ENCODE peak calls at places on chromosomes 16 and 17, in four cellular contexts. O, V, Y and M are unnamed samples.

GRCh38 chr17:60902399-60902798 is 224.7 kb downstream of the BCAS3 start:
- DNase-seq in O (no peak), V (no peak), Y (no peak), M (no peak)

GRCh38 chr17:68509151-68510057 is 2.8 kb upstream of the PRKAR1A start:
- DNase-seq in O (no peak), V (peak; percentile 21), Y (peak; percentile 59), M (no peak)

GRCh38 chr17:46194393-46195216 is 1.4 kb upstream of the KANSL1 start:
- DNase-seq in O (no peak), V (peak; percentile 67), Y (no peak), M (no peak)

GRCh38 chr17:8285270-8286181 is 2.9 kb upstream of the RANGRF start:
- DNase-seq in O (no peak), V (no peak), Y (no peak), M (no peak)

GRCh38 chr16:4253394-4254150 is 11.7 kb upstream of the SRL start:
- DNase-seq in O (peak; percentile 99), V (peak; percentile 99), Y (peak; percentile 100), M (peak; percentile 99)

GRCh38 chr16:69672998-69673713 is 53.2 kb downstream of the NQO1 start:
- DNase-seq in O (no peak), V (no peak), Y (no peak), M (no peak)

GRCh38 chr16:51002889-51003490 is 148.1 kb downstream of the SALL1 start:
- DNase-seq in O (no peak), V (no peak), Y (no peak), M (no peak)

GRCh38 chr17:57924677-57925076 is 30.5 kb downstream of the CUEDC1 start:
- DNase-seq in O (no peak), V (no peak), Y (no peak), M (no peak)

GRCh38 chr17:59845595-59846390 is 47.0 kb downstream of the TUBD1 start:
- DNase-seq in O (no peak), V (no peak), Y (no peak), M (no peak)

GRCh38 chr17:5587431-5588032 is 3.2 kb upstream of the NLRP1 start:
- DNase-seq in O (no peak), V (peak; percentile 62), Y (no peak), M (no peak)

GRCh38 chr17:66548659-66549311 is 246.4 kb downstream of the PRKCA start:
- DNase-seq in O (no peak), V (no peak), Y (no peak), M (no peak)

GRCh38 chr16:30902070-30902972 is 5.9 kb downstream of the CTF1 start:
- DNase-seq in O (no peak), V (peak; percentile 93), Y (peak; percentile 82), M (no peak)

GRCh38 chr17:77873518-77874302 is 84.8 kb upstream of the TNRC6C start:
- DNase-seq in O (no peak), V (no peak), Y (no peak), M (no peak)

GRCh38 chr17:75010683-75011406 is 1.6 kb upstream of the MRPL58 start:
- DNase-seq in O (no peak), V (peak; percentile 29), Y (peak; percentile 42), M (no peak)

GRCh38 chr16:4208529-4208835 is 33.4 kb downstream of the SRL start:
- DNase-seq in O (no peak), V (no peak), Y (no peak), M (no peak)

GRCh38 chr16:23408242-23409201 is 44.5 kb downstream of the COG7 start:
- DNase-seq in O (no peak), V (no peak), Y (no peak), M (no peak)

GRCh38 chr16:48444574-48444973 is 59.4 kb upstream of the SIAH1 start:
- DNase-seq in O (no peak), V (no peak), Y (no peak), M (no peak)

GRCh38 chr17:57257213-57257873 is 1.0 kb downstream of the MSI2 start:
- DNase-seq in O (no peak), V (no peak), Y (no peak), M (no peak)

GRCh38 chr16:29744541-29745101 is 1.2 kb downstream of the C16orf54 start:
- DNase-seq in O (no peak), V (no peak), Y (no peak), M (no peak)

GRCh38 chr17:65261682-65262636 is 124.8 kb downstream of the RGS9 start:
- DNase-seq in O (no peak), V (no peak), Y (no peak), M (no peak)

GRCh38 chr16:50152386-50152806 is 710 bp upstream of the TENT4B start:
- DNase-seq in O (no peak), V (peak; percentile 82), Y (no peak), M (no peak)

GRCh38 chr16:22664132-22664531 is 149.8 kb upstream of the HS3ST2 start:
- DNase-seq in O (no peak), V (no peak), Y (no peak), M (no peak)

GRCh38 chr16:85986931-85987749 is 88.2 kb downstream of the IRF8 start:
- DNase-seq in O (no peak), V (peak; percentile 79), Y (no peak), M (no peak)

GRCh38 chr16:5736209-5736608 is 638.6 kb upstream of the EEF2KMT start:
- DNase-seq in O (no peak), V (no peak), Y (no peak), M (no peak)

GRCh38 chr16:24537474-24538337 is 1.7 kb upstream of the RBBP6 start:
- DNase-seq in O (no peak), V (no peak), Y (no peak), M (no peak)

GRCh38 chr17:42200702-42201101 is 6.4 kb upstream of the GHDC start:
- DNase-seq in O (no peak), V (no peak), Y (peak; percentile 81), M (no peak)

GRCh38 chr16:85673529-85674417 is 15.0 kb downstream of the GINS2 start:
- DNase-seq in O (no peak), V (no peak), Y (peak; percentile 85), M (no peak)

GRCh38 chr17:47720196-47720595 is 12.8 kb upstream of the TBX21 start:
- DNase-seq in O (no peak), V (no peak), Y (no peak), M (no peak)
- TF ChIP-seq CTCF in O (no peak), V (no peak), Y (no peak), M (no peak)

GRCh38 chr16:53356478-53357207 is 77.6 kb upstream of the RBL2 start:
- DNase-seq in O (no peak), V (no peak), Y (no peak), M (no peak)
- TF ChIP-seq CTCF in O (no peak), V (no peak), Y (no peak), M (no peak)

DNA sequence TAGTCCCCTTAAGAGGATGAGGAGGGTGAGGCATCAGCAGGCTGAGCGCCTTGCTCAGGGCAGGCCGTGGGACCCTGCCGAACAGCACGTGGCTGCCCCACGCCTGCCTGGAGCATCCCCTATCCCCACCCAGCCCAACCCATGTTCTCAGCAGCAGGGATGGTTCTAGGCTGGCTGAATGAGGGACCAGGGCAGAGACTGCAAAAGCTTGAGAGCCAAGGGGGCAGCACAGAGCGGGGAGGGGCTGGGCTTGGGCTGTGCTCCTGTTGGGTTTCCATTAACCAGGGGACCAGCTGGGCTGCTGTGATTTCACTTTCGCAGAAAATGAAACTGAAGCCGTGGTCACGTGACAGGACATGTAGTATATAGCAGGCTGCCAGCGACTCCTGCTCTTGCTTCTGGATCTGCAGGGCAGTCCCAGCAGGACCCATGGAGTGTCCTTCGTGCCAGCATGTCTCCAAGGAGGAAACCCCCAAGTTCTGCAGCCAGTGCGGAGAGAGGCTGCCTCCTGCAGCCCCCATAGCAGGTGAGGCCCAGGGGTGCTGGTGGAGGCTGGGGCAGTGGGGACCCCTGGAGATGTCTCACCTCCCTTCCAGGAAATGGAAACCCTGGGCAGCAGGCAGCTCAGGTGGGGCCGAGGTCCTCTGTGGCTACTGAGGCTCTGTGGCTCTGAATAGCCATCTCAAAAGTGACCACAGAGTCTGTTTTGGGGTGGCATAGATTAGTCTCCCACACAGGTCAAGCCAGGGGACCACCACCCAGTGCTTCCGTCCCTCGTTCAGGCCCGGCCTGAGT is 2.8 kb downstream of the RNF213 start:
- DNase-seq in O (peak; percentile 65), V (peak; percentile 91), Y (peak; percentile 84), M (peak; percentile 70)
- TF ChIP-seq CTCF in O (no peak), V (peak; percentile 10), Y (no peak), M (no peak)

GRCh38 chr17:39485555-39485954 is 24.3 kb downstream of the CDK12 start:
- DNase-seq in O (no peak), V (no peak), Y (no peak), M (no peak)

GRCh38 chr17:39483506-39483905 is 22.2 kb downstream of the CDK12 start:
- DNase-seq in O (no peak), V (no peak), Y (no peak), M (no peak)

GRCh38 chr17:39486242-39486641 is 25.0 kb downstream of the CDK12 start:
- DNase-seq in O (no peak), V (no peak), Y (no peak), M (no peak)

GRCh38 chr17:39484178-39484577 is 22.9 kb downstream of the CDK12 start:
- DNase-seq in O (no peak), V (peak; percentile 69), Y (no peak), M (no peak)

DNA sequence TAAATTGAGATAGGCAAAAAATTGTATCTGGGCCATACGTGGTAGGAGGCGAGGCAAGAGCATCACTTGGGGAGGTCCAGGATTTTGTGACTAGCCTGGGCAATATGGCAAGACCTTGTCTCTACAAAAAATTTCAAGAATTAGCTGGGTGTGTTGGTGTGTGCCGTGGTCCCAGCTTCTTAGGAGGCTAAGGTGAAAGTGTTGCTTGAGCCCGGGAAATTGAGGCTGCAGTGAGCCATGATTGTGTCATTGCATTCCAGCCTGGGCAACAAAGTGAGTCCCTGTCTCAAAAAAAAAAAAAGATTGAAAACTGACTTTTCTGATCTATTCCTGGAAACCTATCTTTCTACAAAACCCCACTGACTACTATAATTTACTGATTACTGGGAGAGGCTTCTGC is 26.7 kb downstream of the CDK12 start:
- DNase-seq in O (no peak), V (no peak), Y (no peak), M (no peak)
- TF ChIP-seq CTCF in O (no peak), V (no peak), Y (no peak), M (no peak)

GRCh38 chr17:44331249-44331760 is 6.7 kb upstream of the SLC25A39 start:
- DNase-seq in O (no peak), V (peak; percentile 77), Y (no peak), M (peak; percentile 62)
- TF ChIP-seq CTCF in O (peak; percentile 83), V (peak; percentile 72), Y (peak; percentile 65), M (no peak)

DNA sequence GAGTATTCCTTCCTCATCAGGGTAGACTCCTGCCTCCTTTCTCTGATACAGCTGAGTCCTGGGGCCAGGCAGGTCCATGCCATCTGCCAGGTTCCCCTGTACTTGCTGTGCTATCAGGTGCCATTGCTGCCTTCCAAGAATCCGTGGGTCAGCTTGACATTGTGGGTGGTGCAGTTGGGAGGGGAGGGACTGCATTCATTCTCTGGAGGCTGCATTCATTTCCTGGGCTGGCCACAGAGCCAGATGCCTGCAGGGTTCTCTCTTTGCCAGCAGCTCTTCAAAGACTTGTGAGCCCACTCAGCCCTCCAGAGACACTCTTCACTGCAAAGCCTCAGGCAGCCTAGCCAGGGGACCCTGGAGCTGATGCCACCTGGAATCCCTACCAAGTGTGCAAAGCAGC is 20.7 kb downstream of the ANKFN1 start:
- DNase-seq in O (no peak), V (no peak), Y (no peak), M (no peak)
- TF ChIP-seq CTCF in O (no peak), V (no peak), Y (no peak), M (no peak)